ENCODE peak calls at places on chromosomes 2 and 18, in five cellular contexts. C is HL-60, D is uterus, F is endodermal cell, X is HCT116. Z is an unnamed sample.

GRCh38 chr2:240933966-240934700 is 28.0 kb downstream of the CROCC2 start:
- DNase-seq in C (no peak), D (peak), F (peak), X (no peak), Z (no peak)

GRCh38 chr2:109317471-109318090 is 188.6 kb downstream of the SH3RF3 start:
- DNase-seq in C (no peak), D (no peak), F (no peak), X (no peak), Z (no peak)

GRCh38 chr18:55918449-55918848 is 330.5 kb upstream of the TCF4 start:
- DNase-seq in C (no peak), D (no peak), F (no peak), X (no peak), Z (no peak)

GRCh38 chr18:21831413-21831831 is 90.8 kb downstream of the MIB1 start:
- DNase-seq in C (no peak), D (peak), F (no peak), X (no peak), Z (no peak)

GRCh38 chr18:36408606-36409005 is 111.1 kb downstream of the FHOD3 start:
- DNase-seq in C (no peak), D (no peak), F (no peak), X (no peak), Z (no peak)

GRCh38 chr2:235626658-235627057 is 132.8 kb downstream of the AGAP1 start:
- DNase-seq in C (no peak), D (no peak), F (no peak), X (no peak), Z (no peak)

GRCh38 chr2:196399736-196400691 is 228.6 kb upstream of the STK17B start:
- DNase-seq in C (peak), D (no peak), F (no peak), X (peak), Z (no peak)

GRCh38 chr2:69291004-69291650 is 95.9 kb downstream of the GFPT1 start:
- DNase-seq in C (no peak), D (peak), F (no peak), X (no peak), Z (no peak)

GRCh38 chr2:218839430-218839829 is 7.8 kb upstream of the PRKAG3 start:
- DNase-seq in C (peak), D (no peak), F (no peak), X (no peak), Z (no peak)

GRCh38 chr18:48303883-48304282 is 105.3 kb downstream of the ZBTB7C start:
- DNase-seq in C (no peak), D (no peak), F (no peak), X (no peak), Z (no peak)

GRCh38 chr2:47660167-47660566 is 122.8 kb upstream of the MSH6 start:
- DNase-seq in C (no peak), D (no peak), F (no peak), X (no peak), Z (no peak)

GRCh38 chr2:128369626-128370467 is 51.2 kb upstream of the HS6ST1 start:
- DNase-seq in C (no peak), D (no peak), F (peak), X (no peak), Z (no peak)

GRCh38 chr18:74745658-74746403 is 148.2 kb downstream of the ZNF407 start:
- DNase-seq in C (no peak), D (no peak), F (no peak), X (peak), Z (no peak)

GRCh38 chr2:112733877-112734276 is 13.1 kb downstream of the NT5DC4 start:
- DNase-seq in C (no peak), D (no peak), F (no peak), X (no peak), Z (no peak)

GRCh38 chr2:73214120-73215035 is at the start of gene SMYD5:
- DNase-seq in C (peak), D (peak), F (peak), X (peak), Z (no peak)

GRCh38 chr2:237650455-237650850 is 23.1 kb downstream of the LRRFIP1 start:
- DNase-seq in C (no peak), D (peak), F (no peak), X (no peak), Z (no peak)

GRCh38 chr2:39524756-39525635 is 87.9 kb upstream of the MAP4K3 start:
- DNase-seq in C (peak), D (no peak), F (no peak), X (no peak), Z (no peak)

GRCh38 chr2:25286723-25287483 is 54.8 kb downstream of the DNMT3A start:
- DNase-seq in C (no peak), D (no peak), F (no peak), X (no peak), Z (no peak)

GRCh38 chr2:25286025-25286400 is 55.7 kb downstream of the DNMT3A start:
- DNase-seq in C (peak), D (no peak), F (peak), X (no peak), Z (no peak)

GRCh38 chr2:25283921-25284320 is 57.8 kb downstream of the DNMT3A start:
- DNase-seq in C (no peak), D (no peak), F (no peak), X (no peak), Z (no peak)

GRCh38 chr2:25281581-25281980 is 60.1 kb downstream of the DNMT3A start:
- DNase-seq in C (no peak), D (no peak), F (no peak), X (no peak), Z (no peak)

DNA sequence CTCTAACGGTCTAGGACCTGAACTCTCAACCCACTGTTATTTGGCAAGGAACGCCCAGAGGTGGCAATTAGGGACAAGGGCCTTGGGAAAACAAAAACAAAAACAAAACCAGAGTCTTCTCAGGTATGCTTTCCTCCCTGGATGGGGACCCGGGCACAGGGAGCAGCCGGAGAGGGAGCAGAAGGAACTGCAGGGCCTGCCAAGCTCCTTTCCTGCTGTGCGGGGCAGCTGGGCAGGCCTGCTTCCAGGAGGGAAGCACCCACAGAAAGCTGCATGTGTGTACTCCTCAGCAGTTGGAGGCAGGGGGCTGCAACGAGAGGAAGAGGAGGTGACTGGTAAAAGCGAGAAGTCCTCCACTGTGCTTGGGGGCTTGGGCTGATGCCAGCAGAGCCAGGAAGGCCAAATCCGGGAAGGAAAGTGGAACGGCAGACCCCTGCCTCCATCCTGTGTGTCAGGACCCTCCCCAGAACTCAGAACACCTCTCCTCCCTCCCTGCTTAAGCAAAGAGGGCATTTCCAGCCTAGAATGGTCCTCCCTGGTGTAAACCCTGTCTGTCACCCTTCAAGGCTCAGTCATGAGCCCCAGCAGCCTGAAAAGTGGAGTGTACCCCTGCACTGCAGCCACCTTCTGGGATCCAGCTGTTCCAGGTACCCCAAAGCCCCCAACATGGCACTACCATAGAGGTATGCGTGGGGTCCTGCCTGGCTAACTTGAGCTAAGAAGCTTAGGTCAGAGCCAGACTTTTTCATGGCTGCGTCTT is 56.3 kb downstream of the DNMT3A start:
- DNase-seq in C (no peak), D (no peak), F (no peak), X (no peak), Z (no peak)
- H3K4me3 ChIP-seq in C (no peak), D (no peak), F (no peak), X (no peak), Z (no peak)

DNA sequence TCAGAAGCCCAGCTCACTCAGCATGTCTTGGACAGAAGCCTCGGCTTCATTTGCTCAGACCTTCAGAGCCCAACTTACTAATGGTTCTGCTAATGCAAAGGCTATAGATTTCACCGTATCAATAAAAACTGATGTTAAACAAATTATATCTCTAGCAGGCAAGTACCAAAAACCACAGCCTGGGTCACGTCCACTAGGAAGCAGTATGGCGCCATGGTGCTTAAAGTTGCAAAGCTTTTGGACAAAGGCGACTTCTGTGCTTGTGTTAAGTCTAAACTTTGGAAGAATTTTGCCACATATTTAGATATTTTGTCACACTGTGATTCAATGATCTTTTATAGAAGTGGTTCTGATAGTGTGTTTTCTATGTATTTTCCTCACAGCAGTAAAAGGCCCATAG is 276.8 kb upstream of the PARD3B start:
- DNase-seq in C (no peak), D (no peak), F (no peak), X (no peak), Z (no peak)
- TF ChIP-seq CTCF in C (no peak), D (no peak), F (peak), X (no peak), Z (no peak)

DNA sequence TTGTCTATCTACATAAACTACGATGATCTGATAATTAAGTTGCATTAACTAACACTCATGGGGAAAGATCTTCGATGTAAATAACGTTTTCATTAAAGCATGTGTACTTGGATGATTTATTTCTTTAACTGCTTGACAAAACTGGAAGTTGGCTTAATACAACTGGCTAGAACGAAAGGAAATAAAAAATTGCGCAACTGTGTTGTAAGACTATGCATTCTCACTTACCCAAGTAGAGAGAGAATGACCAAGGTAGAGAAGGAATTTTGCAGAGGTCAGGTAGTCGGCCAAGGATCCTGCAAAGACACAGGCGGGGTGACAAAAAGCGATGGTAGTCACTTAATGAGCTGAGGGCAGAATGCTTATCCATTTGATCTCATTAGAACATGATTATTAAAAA is 1.0 kb downstream of the SLC40A1 start:
- DNase-seq in C (peak), D (peak), F (no peak), X (no peak), Z (no peak)
- H3K4me3 ChIP-seq in C (no peak), D (peak), F (peak), X (no peak), Z (no peak)

DNA sequence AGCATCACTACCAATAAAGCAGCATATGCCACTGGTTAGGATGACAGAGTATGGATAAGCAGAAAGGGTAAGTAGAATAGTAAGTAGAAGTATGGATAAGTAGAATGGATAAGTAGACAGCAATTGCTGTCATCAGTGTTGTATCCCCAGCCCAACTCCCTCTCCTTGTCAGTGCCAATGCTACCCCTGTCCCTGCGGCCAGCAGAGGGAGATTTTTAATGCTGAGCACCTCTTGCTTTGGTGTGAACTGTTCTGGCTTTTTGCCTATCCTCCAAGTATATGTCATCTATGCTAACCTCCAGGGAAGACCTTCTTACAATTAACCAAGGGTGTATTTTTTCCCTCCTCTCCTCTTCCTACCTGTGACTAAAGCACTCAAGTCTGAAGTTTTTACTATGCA is 136.7 kb upstream of the SPHKAP start:
- DNase-seq in C (peak), D (no peak), F (peak), X (peak), Z (no peak)
- TF ChIP-seq CTCF in C (no peak), D (no peak), F (peak), X (peak), Z (peak)

GRCh38 chr18:45058076-45058475 is 377.4 kb downstream of the SETBP1 start:
- DNase-seq in C (no peak), D (no peak), F (no peak), X (no peak), Z (no peak)

GRCh38 chr18:45056907-45057306 is 376.2 kb downstream of the SETBP1 start:
- DNase-seq in C (no peak), D (no peak), F (no peak), X (no peak), Z (no peak)

GRCh38 chr18:45060102-45060501 is 379.4 kb downstream of the SETBP1 start:
- DNase-seq in C (no peak), D (no peak), F (no peak), X (no peak), Z (no peak)

GRCh38 chr18:45061359-45061758 is 380.7 kb downstream of the SETBP1 start:
- DNase-seq in C (no peak), D (no peak), F (no peak), X (no peak), Z (no peak)

DNA sequence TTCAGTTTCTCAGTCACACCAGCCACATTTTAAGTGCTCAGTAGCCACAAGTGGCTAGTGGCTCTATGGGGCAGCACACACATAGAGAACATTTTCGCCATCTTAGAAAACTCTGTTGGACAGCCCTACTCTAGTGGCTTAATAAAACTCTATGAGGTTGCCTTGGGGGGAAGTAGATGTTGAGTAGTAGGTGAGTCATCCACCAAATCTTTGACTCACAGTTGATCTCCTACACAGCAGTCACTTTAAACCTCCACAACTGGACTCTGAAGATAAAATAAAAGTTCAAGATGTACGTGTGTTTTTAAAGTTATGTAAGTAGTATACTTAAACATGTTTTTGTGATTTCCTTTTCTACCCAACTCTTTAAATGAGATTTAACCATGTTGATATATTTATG is 379.0 kb downstream of the SETBP1 start:
- DNase-seq in C (no peak), D (no peak), F (no peak), X (no peak), Z (no peak)
- H3K4me3 ChIP-seq in C (no peak), D (no peak), F (no peak), X (no peak), Z (no peak)

DNA sequence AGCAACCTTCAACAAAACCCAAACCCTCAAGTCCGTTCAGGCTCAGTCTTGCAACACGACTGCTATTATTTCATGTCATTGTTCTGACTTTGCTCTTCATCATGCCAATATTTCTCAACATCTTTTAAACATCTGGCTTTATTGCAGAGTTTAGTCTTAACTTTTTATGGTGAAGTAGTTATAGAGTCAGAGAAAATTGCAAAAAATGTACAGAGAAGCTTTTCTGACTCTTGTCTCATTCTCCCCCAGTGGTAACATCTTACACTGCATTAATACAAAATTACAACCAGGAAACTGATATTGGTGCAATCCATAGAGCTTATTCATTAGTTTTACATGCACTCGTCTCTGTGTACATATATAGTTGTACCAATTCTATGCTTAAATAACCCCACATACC is 3.9 kb downstream of the MARCO start:
- DNase-seq in C (peak), D (no peak), F (no peak), X (no peak), Z (no peak)
- TF ChIP-seq CTCF in C (no peak), D (no peak), F (peak), X (no peak), Z (no peak)

GRCh38 chr2:144519597-144519933 is 354 bp downstream of the ZEB2 start:
- DNase-seq in C (no peak), D (no peak), F (no peak), X (no peak), Z (no peak)
- H3K4me3 ChIP-seq in C (peak), D (peak), F (peak), X (peak), Z (no peak)

GRCh38 chr2:71187589-71187988 is 39.3 kb downstream of the PAIP2B start:
- DNase-seq in C (no peak), D (no peak), F (no peak), X (no peak), Z (no peak)

GRCh38 chr2:71186973-71187372 is 39.9 kb downstream of the PAIP2B start:
- DNase-seq in C (no peak), D (no peak), F (no peak), X (no peak), Z (no peak)

GRCh38 chr2:71190959-71191943 is 35.7 kb downstream of the PAIP2B start:
- DNase-seq in C (peak), D (no peak), F (no peak), X (peak), Z (no peak)
- TF ChIP-seq CTCF in C (no peak), D (no peak), F (peak), X (peak), Z (no peak)

GRCh38 chr2:155830817-155831579 is 501.5 kb downstream of the NR4A2 start:
- DNase-seq in C (no peak), D (no peak), F (no peak), X (no peak), Z (no peak)
- H3K4me3 ChIP-seq in C (no peak), D (no peak), F (no peak), X (no peak), Z (no peak)

DNA sequence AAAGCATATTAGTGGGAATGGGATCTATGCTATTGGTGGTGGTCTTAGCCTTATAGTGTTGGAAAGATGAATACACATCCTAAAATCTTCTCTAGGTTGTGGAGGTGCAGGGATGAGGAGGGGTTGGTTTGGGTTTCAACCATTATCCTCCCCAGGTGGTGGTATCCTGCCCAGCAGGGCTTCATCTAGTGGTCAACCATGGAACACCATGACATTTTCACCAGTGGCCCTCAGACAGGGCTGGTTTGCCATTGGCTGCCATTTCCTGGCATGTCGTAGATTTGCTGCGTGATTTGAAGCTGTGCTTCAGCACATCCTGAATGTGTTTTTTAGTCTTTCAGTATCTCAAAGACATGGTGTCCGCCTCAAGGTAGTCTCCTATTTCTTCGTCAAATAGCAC is 391.2 kb upstream of the HNRNPA3 start:
- DNase-seq in C (no peak), D (no peak), F (no peak), X (no peak), Z (no peak)
- TF ChIP-seq CTCF in C (no peak), D (no peak), F (peak), X (peak), Z (peak)

Z was measured in GM12864.